ENCODE peak calls at places on chromosome 4, in four cellular contexts. Y is K562, M is HepG2, J is GM12878. Z is an unnamed sample.

GRCh38 chr4:124167602-124168001 is 544.9 kb downstream of the ANKRD50 start:
- DNase-seq in Y (no peak), M (no peak), J (no peak), Z (no peak)

GRCh38 chr4:6319530-6320150 is 50.0 kb downstream of the WFS1 start:
- DNase-seq in Y (no peak), M (no peak), J (no peak), Z (no peak)

GRCh38 chr4:25370242-25370641 is 6.8 kb upstream of the ANAPC4 start:
- DNase-seq in Y (no peak), M (no peak), J (no peak), Z (no peak)

GRCh38 chr4:124980276-124980752 is 267.8 kb upstream of the ANKRD50 start:
- DNase-seq in Y (no peak), M (no peak), J (no peak), Z (no peak)

GRCh38 chr4:153204247-153205027 is at the start of gene TRIM2:
- DNase-seq in Y (peak), M (peak), J (no peak), Z (no peak)

GRCh38 chr4:99120501-99120900 is 23.6 kb downstream of the ADH4 start:
- DNase-seq in Y (no peak), M (no peak), J (no peak), Z (no peak)

GRCh38 chr4:53119685-53120084 is 246.2 kb downstream of the SCFD2 start:
- DNase-seq in Y (no peak), M (peak), J (no peak), Z (no peak)

GRCh38 chr4:5712931-5713330 is 1.9 kb downstream of the EVC start:
- DNase-seq in Y (no peak), M (no peak), J (no peak), Z (no peak)

GRCh38 chr4:80486603-80487002 is 151.1 kb downstream of the CFAP299 start:
- DNase-seq in Y (no peak), M (no peak), J (no peak), Z (no peak)

GRCh38 chr4:168619266-168619631 is 122.4 kb downstream of the PALLD start:
- DNase-seq in Y (no peak), M (no peak), J (no peak), Z (no peak)

GRCh38 chr4:122539861-122540465 is 80.9 kb downstream of the IL21 start:
- DNase-seq in Y (no peak), M (no peak), J (no peak), Z (no peak)

GRCh38 chr4:88802585-88803285 is 105.1 kb upstream of the NAP1L5 start:
- DNase-seq in Y (no peak), M (no peak), J (no peak), Z (no peak)

GRCh38 chr4:39941682-39942217 is 36.0 kb downstream of the PDS5A start:
- DNase-seq in Y (no peak), M (peak), J (no peak), Z (no peak)

GRCh38 chr4:108152980-108153379 is 15.8 kb downstream of the LEF1 start:
- DNase-seq in Y (no peak), M (no peak), J (no peak), Z (no peak)

GRCh38 chr4:162164881-162165528 is 1.2 kb upstream of the FSTL5 start:
- DNase-seq in Y (no peak), M (no peak), J (no peak), Z (no peak)

GRCh38 chr4:111641813-111642579 is 503.3 kb upstream of the FAM241A start:
- DNase-seq in Y (peak), M (peak), J (peak), Z (peak)

GRCh38 chr4:19739101-19739651 is 512.5 kb upstream of the SLIT2 start:
- DNase-seq in Y (no peak), M (no peak), J (no peak), Z (peak)

GRCh38 chr4:24476209-24476781 is 108.1 kb downstream of the DHX15 start:
- DNase-seq in Y (peak), M (no peak), J (no peak), Z (no peak)

GRCh38 chr4:76977731-76978350 is 28.3 kb downstream of the SEPTIN11 start:
- DNase-seq in Y (no peak), M (no peak), J (no peak), Z (no peak)

GRCh38 chr4:110032603-110033002 is 119.9 kb downstream of the EGF start:
- DNase-seq in Y (no peak), M (no peak), J (no peak), Z (no peak)

GRCh38 chr4:29311231-29311630 is 1408.9 kb upstream of the PCDH7 start:
- DNase-seq in Y (no peak), M (no peak), J (no peak), Z (no peak)

GRCh38 chr4:184136525-184136924 is 81.1 kb downstream of the ENPP6 start:
- DNase-seq in Y (no peak), M (no peak), J (no peak), Z (no peak)

GRCh38 chr4:36183232-36183631 is 61.1 kb downstream of the ARAP2 start:
- DNase-seq in Y (no peak), M (no peak), J (no peak), Z (no peak)

GRCh38 chr4:134145369-134145768 is 56.2 kb downstream of the PABPC4L start:
- DNase-seq in Y (no peak), M (no peak), J (no peak), Z (no peak)
- TF ChIP-seq RFX5 in Y (no peak), M (no peak), J (no peak), Z (no peak)

GRCh38 chr4:37442062-37442323 is 197.4 kb downstream of the NWD2 start:
- DNase-seq in Y (no peak), M (no peak), J (no peak), Z (no peak)
- H3K4me2 ChIP-seq in Y (no peak), M (no peak), J (no peak), Z (no peak)

GRCh38 chr4:91448668-91449330 is 855.0 kb upstream of the GRID2 start:
- DNase-seq in Y (no peak), M (no peak), J (no peak), Z (no peak)
- TF ChIP-seq MYC in Y (no peak), M (no peak), J (no peak), Z (no peak)

GRCh38 chr4:47533689-47534347 is 48.7 kb downstream of the ATP10D start:
- DNase-seq in Y (no peak), M (no peak), J (no peak), Z (no peak)

GRCh38 chr4:47531954-47532321 is 46.9 kb downstream of the ATP10D start:
- DNase-seq in Y (no peak), M (no peak), J (no peak), Z (no peak)

GRCh38 chr4:47530801-47531200 is 45.7 kb downstream of the ATP10D start:
- DNase-seq in Y (no peak), M (no peak), J (no peak), Z (no peak)

GRCh38 chr4:47532658-47533057 is 47.6 kb downstream of the ATP10D start:
- DNase-seq in Y (no peak), M (no peak), J (no peak), Z (no peak)

GRCh38 chr4:47531241-47531953 is 46.3 kb downstream of the ATP10D start:
- DNase-seq in Y (no peak), M (peak), J (peak), Z (peak)
- TF ChIP-seq RFX5 in Y (no peak), M (no peak), J (no peak), Z (no peak)

GRCh38 chr4:175946472-175947116 is 119.0 kb upstream of the WDR17 start:
- DNase-seq in Y (no peak), M (no peak), J (no peak), Z (no peak)
- H3K4me2 ChIP-seq in Y (no peak), M (no peak), J (no peak), Z (no peak)

DNA sequence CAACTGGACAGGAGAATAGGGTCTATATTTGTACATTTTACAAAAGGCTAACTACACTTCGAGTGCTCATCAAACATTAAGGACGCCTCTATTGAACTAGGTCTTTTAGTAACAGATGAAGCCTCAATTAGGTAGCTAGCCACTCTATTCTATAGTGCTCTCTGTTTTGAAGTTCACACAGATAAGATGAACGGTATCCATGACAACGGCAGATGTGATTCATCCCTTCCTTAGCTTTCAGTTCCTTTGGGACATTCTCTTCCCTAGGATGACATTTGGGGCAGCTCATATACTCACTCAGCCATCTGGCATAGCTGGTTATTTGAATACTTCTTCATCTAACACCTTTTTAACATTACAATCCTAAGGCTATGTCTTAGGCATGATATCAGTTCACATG is 62.4 kb upstream of the WDFY3 start:
- DNase-seq in Y (no peak), M (no peak), J (no peak), Z (no peak)
- TF ChIP-seq MYC in Y (no peak), M (no peak), J (no peak), Z (no peak)

DNA sequence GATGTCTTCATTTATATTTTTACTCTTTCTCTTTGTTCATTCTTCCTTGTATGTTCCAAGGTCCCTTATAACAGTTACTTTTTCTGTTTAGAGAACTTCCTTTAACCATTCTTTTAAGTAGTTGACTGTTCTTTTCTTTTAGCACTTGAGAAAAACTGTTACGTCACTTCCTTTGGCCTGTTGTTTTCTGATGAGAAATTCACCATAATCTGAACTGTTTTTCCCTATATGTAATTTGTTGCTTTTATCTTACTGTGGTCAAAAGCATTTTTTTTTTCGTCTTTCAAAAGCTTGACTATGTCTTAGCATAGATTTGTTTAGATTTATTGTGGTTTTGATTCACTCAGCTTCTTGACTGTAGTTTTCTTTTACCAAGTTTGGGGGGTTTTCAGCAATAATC is 1660.3 kb upstream of the PCDH10 start:
- DNase-seq in Y (no peak), M (no peak), J (no peak), Z (no peak)
- TF ChIP-seq RFX5 in Y (no peak), M (no peak), J (no peak), Z (no peak)

DNA sequence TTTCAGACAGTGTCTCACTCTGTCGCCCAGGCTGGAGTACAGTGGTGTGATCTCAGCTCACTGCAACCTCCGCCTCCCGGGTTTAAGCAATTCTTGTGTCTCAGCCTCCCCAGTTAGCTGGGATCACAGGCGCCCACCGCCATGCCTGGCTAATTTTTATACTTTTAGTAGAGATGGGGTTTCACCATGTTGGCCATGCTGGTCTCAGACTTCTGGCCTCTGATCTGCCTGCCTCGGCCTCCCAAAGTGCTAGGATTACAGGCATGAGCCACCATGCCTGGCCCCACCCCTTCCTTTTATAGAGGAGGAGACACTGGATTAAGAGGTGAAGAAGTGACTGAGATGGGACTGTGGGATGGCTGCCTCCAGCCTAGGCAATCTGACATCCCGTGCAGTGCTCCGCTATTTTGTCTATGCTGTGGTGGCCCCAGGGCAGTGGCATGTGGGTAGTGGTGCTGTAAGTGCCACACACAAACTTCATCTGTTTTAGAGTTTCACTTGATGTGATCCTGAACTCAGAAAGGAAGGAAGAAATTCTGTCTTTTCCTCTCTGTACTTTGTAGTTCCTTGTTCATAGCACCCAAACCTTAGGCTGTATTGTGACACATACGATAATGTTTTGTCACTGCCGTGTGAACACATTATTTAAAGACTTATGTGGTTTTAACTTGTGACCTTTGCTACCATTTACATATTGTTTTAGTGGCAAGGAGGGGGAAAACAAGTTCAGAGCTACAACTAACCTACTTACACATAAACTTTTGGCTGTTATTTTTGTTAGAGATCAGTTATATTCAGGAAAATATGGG is 48.9 kb downstream of the FNIP2 start:
- DNase-seq in Y (no peak), M (no peak), J (peak), Z (no peak)
- H3K4me2 ChIP-seq in Y (no peak), M (peak), J (peak), Z (no peak)